ENCODE peak calls at places on chromosomes 2 and 18, in eight cellular contexts. X, L, B, C, N, H, T and J are unnamed samples.

GRCh38 chr2:4964579-4964978 is 727.6 kb upstream of the SOX11 start:
- DNase-seq in H (no peak), X (no peak), L (no peak), N (no peak), C (no peak), B (no peak), T (no peak), J (no peak)

GRCh38 chr2:205858781-205859478 is 176.6 kb downstream of the NRP2 start:
- DNase-seq in C (no peak), B (peak), X (peak), L (peak), T (no peak), N (peak), H (no peak), J (no peak)

GRCh38 chr2:67455219-67456142 is 58.3 kb downstream of the ETAA1 start:
- DNase-seq in N (no peak), C (no peak), B (no peak), X (no peak), L (no peak), T (no peak), H (no peak), J (no peak)

GRCh38 chr2:107064750-107065149 is 178.8 kb upstream of the ST6GAL2 start:
- DNase-seq in N (peak), B (no peak), L (no peak), C (no peak), T (no peak), H (no peak), X (no peak), J (no peak)

GRCh38 chr18:10726198-10727068 is 200.6 kb downstream of the NAPG start:
- DNase-seq in L (no peak), B (no peak), T (no peak), X (no peak), C (no peak), H (no peak), N (no peak), J (no peak)

GRCh38 chr2:30448308-30448707 is 1.3 kb downstream of the LCLAT1 start:
- DNase-seq in B (no peak), T (no peak), N (no peak), H (no peak), X (no peak), C (no peak), L (no peak), J (no peak)

GRCh38 chr2:171318463-171318934 is 115.3 kb downstream of the METTL8 start:
- DNase-seq in H (peak), C (no peak), L (no peak), N (no peak), B (no peak), X (no peak), T (no peak), J (no peak)

GRCh38 chr18:52236134-52236533 is 103.9 kb upstream of the DCC start:
- DNase-seq in B (no peak), H (no peak), X (no peak), L (peak), C (no peak), T (no peak), N (no peak), J (no peak)

GRCh38 chr2:55252830-55253229 is 16.2 kb downstream of the MTIF2 start:
- DNase-seq in B (no peak), H (no peak), L (no peak), C (no peak), X (no peak), T (no peak), N (no peak), J (no peak)

GRCh38 chr2:99777266-99777640 is 287.4 kb upstream of the REV1 start:
- DNase-seq in C (no peak), X (no peak), B (peak), T (no peak), L (peak), H (no peak), N (no peak), J (no peak)

GRCh38 chr18:79490593-79491551 is 95.1 kb downstream of the NFATC1 start:
- DNase-seq in C (no peak), N (no peak), H (no peak), X (no peak), T (no peak), L (no peak), B (no peak), J (no peak)

GRCh38 chr2:41101281-41101680 is 649.4 kb upstream of the SLC8A1 start:
- DNase-seq in N (no peak), B (no peak), L (no peak), H (no peak), C (no peak), T (no peak), X (peak), J (no peak)

GRCh38 chr2:102238039-102238756 is 51.4 kb downstream of the IL1RL2 start:
- DNase-seq in T (no peak), C (no peak), B (peak), N (peak), L (peak), H (no peak), X (no peak), J (no peak)

GRCh38 chr2:43773876-43774613 is at the start of gene DYNC2LI1:
- DNase-seq in H (peak), B (peak), T (peak), L (peak), C (peak), N (peak), X (peak), J (peak)

GRCh38 chr2:240871071-240871958 is 2.7 kb downstream of the AGXT start:
- DNase-seq in X (no peak), T (no peak), L (no peak), B (no peak), C (no peak), H (no peak), N (no peak), J (no peak)